ENCODE peak calls at places on chromosomes 16 and 17, in five cellular contexts. H is heart left ventricle, D is Peyer's patch, W is lower leg skin, Y is esophagus squamous epithelium. M is an unnamed sample.
A peak's percentile ranks its signal among the peaks of the same experiment; 100 is the strongest.

GRCh38 chr17:75476274-75476673 is 19.8 kb downstream of the TMEM94 start:
- DNase-seq in H (no peak), D (no peak), W (no peak), Y (no peak), M (no peak)

GRCh38 chr17:44083250-44083849 is 12.8 kb downstream of the G6PC3 start:
- DNase-seq in H (no peak), D (no peak), W (no peak), Y (no peak), M (no peak)

GRCh38 chr17:58059141-58059540 is 24.1 kb upstream of the DYNLL2 start:
- DNase-seq in H (no peak), D (no peak), W (no peak), Y (no peak), M (no peak)

GRCh38 chr16:29729116-29729521 is 16.7 kb downstream of the C16orf54 start:
- DNase-seq in H (no peak), D (no peak), W (no peak), Y (no peak), M (peak; percentile 44)

GRCh38 chr16:27335349-27336052 is 21.7 kb downstream of the IL4R start:
- DNase-seq in H (no peak), D (no peak), W (no peak), Y (no peak), M (no peak)

GRCh38 chr16:71837150-71837549 is 8.6 kb upstream of the ATXN1L start:
- DNase-seq in H (no peak), D (no peak), W (no peak), Y (no peak), M (no peak)

GRCh38 chr17:66711936-66712335 is 123.0 kb upstream of the CACNG5 start:
- DNase-seq in H (no peak), D (no peak), W (no peak), Y (no peak), M (no peak)

GRCh38 chr16:72836985-72837384 is 210.9 kb downstream of the ZFHX3 start:
- DNase-seq in H (no peak), D (no peak), W (no peak), Y (no peak), M (no peak)

GRCh38 chr16:84774810-84775209 is 45.0 kb upstream of the CRISPLD2 start:
- DNase-seq in H (no peak), D (no peak), W (peak; percentile 45), Y (no peak), M (peak; percentile 55)

GRCh38 chr17:36641331-36641876 is 40.0 kb downstream of the MRM1 start:
- DNase-seq in H (no peak), D (no peak), W (no peak), Y (no peak), M (no peak)

GRCh38 chr17:19877546-19877945 is 9.8 kb upstream of the ULK2 start:
- DNase-seq in H (no peak), D (no peak), W (no peak), Y (no peak), M (no peak)

GRCh38 chr16:77364770-77365169 is 70.1 kb downstream of the ADAMTS18 start:
- DNase-seq in H (no peak), D (no peak), W (no peak), Y (no peak), M (no peak)

GRCh38 chr17:80968602-80969029 is 23.0 kb upstream of the CHMP6 start:
- DNase-seq in H (no peak), D (no peak), W (no peak), Y (no peak), M (no peak)

GRCh38 chr16:6132121-6132520 is 1034.5 kb upstream of the EEF2KMT start:
- DNase-seq in H (no peak), D (no peak), W (no peak), Y (no peak), M (no peak)

GRCh38 chr17:38742431-38743308 is 5.5 kb downstream of the PCGF2 start:
- DNase-seq in H (peak; percentile 80), D (no peak), W (peak; percentile 67), Y (no peak), M (no peak)

GRCh38 chr16:6032438-6032837 is 934.8 kb upstream of the EEF2KMT start:
- DNase-seq in H (no peak), D (no peak), W (no peak), Y (no peak), M (no peak)

GRCh38 chr17:46950997-46951621 is 27.9 kb downstream of the RPRML start:
- DNase-seq in H (no peak), D (no peak), W (no peak), Y (no peak), M (no peak)

GRCh38 chr17:151886-152859 is 14.8 kb downstream of the SCGB1C2 start:
- DNase-seq in H (no peak), D (no peak), W (no peak), Y (no peak), M (no peak)

GRCh38 chr17:32971171-32971570 is 20.5 kb upstream of the SPACA3 start:
- DNase-seq in H (no peak), D (no peak), W (no peak), Y (no peak), M (no peak)

GRCh38 chr17:49360796-49361128 is 1.3 kb downstream of the ZNF652 start:
- DNase-seq in H (no peak), D (no peak), W (no peak), Y (no peak), M (no peak)

GRCh38 chr16:71846443-71846842 is 667 bp downstream of the ATXN1L start:
- DNase-seq in H (no peak), D (no peak), W (no peak), Y (no peak), M (no peak)

DNA sequence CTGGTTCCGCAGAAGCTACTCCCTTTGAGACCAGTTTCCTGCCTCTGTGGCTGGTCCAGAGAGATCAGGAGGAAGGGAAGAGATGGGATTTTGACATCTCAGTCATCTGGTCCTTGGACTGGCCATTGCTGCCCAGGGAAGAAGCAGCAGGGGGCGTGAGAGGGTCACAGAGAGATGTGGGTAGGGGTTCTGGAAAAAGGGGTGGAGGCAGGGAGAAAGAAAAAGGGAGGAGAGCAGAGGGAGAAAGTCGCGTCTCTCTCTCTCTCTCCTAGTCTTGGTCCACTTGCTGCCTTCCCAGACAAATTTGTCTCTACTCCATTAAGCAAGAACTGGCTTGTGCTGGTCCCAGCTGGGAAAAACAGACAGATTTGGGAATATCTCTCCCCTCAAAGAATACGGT is 4.4 kb downstream of the SHBG start:
- DNase-seq in H (no peak), D (no peak), W (no peak), Y (no peak), M (no peak)
- TF ChIP-seq POLR2A in H (no peak), D (no peak), W (no peak), Y (no peak), M (no peak)

DNA sequence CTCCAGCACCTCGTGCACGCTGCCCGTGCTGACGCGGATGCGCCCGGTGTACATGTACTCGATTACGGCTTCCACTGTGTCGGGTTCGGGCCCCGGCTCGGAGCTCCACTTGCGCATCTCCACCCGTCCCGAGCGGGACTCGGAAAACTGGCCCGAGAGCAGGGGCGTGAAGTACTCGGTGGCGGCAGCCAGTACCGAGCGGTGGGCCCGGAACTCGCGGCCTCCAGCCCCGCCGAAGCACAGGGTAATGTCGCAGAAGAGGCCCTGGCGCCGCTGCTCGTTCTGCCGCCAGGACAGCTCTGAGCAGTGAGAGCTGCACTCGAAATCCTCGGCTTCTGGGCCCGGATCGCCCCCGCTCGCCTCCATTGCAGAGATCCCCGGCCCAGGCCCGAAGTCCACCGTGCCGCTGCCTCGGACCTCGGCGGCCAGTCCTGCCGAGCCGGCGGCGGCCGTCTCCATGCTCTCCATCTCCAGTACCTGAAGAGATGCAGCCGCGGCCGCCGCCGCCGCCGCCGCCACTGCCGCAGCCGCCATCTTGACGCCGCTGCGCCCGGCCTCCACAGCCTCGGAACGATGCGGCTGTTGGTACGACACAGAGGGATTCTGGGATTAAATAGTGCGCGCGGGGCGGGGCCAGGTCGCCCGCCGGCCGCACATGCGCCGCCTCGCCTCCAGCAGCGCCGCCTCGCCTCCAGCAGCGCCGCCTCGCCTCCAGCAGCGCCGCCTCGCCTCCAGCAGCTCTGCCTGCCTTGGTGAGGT is at the start of gene KLHL11:
- DNase-seq in H (peak; percentile 91), D (peak; percentile 87), W (peak; percentile 82), Y (peak; percentile 38), M (peak; percentile 88)
- TF ChIP-seq POLR2A in H (peak; percentile 82), D (peak; percentile 90), W (no peak), Y (no peak), M (peak; percentile 93)

GRCh38 chr16:69553332-69553731 is 12.4 kb upstream of the NFAT5 start:
- DNase-seq in H (no peak), D (no peak), W (no peak), Y (no peak), M (no peak)
- TF ChIP-seq POLR2A in H (no peak), D (no peak), W (no peak), Y (no peak), M (no peak)

DNA sequence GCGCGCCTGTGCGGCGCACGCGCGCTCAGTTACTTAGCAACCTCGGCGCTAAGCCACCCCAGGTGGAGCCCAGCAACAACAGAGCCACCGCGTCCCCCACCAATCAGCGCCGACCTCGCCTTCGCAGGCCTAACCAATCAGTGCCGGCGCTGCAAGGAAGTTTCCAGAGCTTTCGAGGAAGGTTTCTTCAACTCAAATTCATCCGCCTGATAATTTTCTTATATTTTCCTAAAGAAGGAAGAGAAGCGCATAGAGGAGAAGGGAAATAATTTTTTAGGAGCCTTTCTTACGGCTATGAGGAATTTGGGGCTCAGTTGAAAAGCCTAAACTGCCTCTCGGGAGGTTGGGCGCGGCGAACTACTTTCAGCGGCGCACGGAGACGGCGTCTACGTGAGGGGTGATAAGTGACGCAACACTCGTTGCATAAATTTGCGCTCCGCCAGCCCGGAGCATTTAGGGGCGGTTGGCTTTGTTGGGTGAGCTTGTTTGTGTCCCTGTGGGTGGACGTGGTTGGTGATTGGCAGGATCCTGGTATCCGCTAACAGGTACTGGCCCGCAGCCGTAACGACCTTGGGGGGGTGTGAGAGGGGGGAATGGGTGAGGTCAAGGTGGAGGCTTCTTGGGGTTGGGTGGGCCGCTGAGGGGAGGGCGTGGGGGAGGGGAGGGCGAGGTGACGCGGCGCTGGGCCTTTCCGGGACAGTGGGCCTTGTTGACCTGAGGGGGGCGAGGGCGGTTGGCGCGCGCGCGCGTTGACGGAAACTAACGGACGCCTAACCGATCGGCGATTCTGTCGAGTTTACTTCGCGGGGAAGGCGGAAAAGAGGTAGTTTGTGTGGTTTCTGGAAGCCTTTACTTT is at the start of gene UBB:
- DNase-seq in H (peak; percentile 98), D (peak; percentile 94), W (peak; percentile 95), Y (peak; percentile 83), M (peak; percentile 86)
- TF ChIP-seq POLR2A in H (peak; percentile 70), D (peak; percentile 98), W (peak; percentile 99), Y (no peak), M (peak; percentile 99)

DNA sequence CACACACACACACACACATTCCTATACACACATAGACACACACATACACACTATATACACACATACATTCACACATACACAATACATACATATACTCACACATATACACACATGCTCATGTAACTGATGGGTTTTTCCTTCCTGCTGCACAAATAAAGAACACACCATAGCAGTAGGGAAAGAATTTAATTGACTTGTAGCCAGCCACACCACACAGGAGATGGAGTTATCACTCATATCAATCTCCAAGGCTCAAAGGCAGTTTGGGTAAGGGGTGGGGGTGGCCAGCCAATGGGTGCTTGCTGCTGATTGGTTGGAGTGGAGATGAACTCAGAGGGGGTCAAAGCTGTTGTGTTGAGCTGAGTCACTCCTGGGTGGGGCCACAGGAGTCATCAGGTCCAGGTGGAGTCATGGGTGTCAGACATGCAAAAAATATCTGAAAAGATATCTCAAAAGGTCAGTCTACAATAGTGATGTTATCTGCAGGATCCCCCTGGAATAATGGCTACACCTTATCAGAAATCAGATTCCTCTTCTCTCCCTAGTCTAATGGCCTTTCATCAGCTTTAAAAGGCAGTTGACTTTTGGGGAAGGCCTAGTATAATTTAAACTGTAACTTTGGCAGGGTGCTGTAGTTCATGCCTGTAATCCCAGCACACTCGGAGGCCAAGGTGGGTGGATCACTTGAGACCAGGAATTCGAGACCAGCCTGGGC is 46.1 kb downstream of the WSB1 start:
- DNase-seq in H (no peak), D (no peak), W (no peak), Y (no peak), M (peak; percentile 61)
- TF ChIP-seq POLR2A in H (no peak), D (no peak), W (no peak), Y (no peak), M (no peak)